ENCODE peak calls at places on chromosomes 1 and 21, in nine cellular contexts. X, I, R, E, S, K, V, B and Z are unnamed samples.

GRCh38 chr1:35768350-35769187 is 1.2 kb downstream of the CLSPN start:
- DNase-seq in X (no peak), I (no peak), R (no peak), E (no peak), S (no peak), K (no peak), V (no peak), B (no peak), Z (peak)

GRCh38 chr1:9494936-9495758 is 44.1 kb upstream of the SLC25A33 start:
- DNase-seq in X (no peak), I (peak), R (no peak), E (peak), S (peak), K (peak), V (peak), B (peak), Z (peak)

GRCh38 chr1:50474859-50475809 is 51.9 kb upstream of the DMRTA2 start:
- DNase-seq in X (no peak), I (no peak), R (no peak), E (no peak), S (no peak), K (no peak), V (no peak), B (no peak), Z (peak)

GRCh38 chr1:248756151-248756550 is 592 bp upstream of the LYPD8 start:
- DNase-seq in X (no peak), I (no peak), R (no peak), E (no peak), S (no peak), K (no peak), V (no peak), B (no peak), Z (no peak)

GRCh38 chr1:182588460-182589396 is at the start of gene RNASEL:
- DNase-seq in X (peak), I (peak), R (peak), E (no peak), S (peak), K (peak), V (peak), B (peak), Z (peak)

GRCh38 chr1:158121604-158122254 is 59.0 kb upstream of the CD1D start:
- DNase-seq in X (no peak), I (peak), R (no peak), E (peak), S (peak), K (no peak), V (no peak), B (peak), Z (peak)

GRCh38 chr1:93615201-93616150 is 66.2 kb downstream of the BCAR3 start:
- DNase-seq in X (peak), I (peak), R (no peak), E (no peak), S (peak), K (no peak), V (no peak), B (peak), Z (peak)

GRCh38 chr1:223393275-223394214 is at the start of gene CCDC185:
- DNase-seq in X (no peak), I (no peak), R (no peak), E (no peak), S (no peak), K (no peak), V (no peak), B (no peak), Z (no peak)

GRCh38 chr1:29969576-29969975 is 733.3 kb downstream of the PTPRU start:
- DNase-seq in X (no peak), I (no peak), R (no peak), E (no peak), S (no peak), K (no peak), V (no peak), B (no peak), Z (no peak)

GRCh38 chr1:27557596-27558340 is 46.2 kb downstream of the AHDC1 start:
- DNase-seq in X (no peak), I (no peak), R (no peak), E (no peak), S (no peak), K (no peak), V (peak), B (no peak), Z (peak)

GRCh38 chr1:38527373-38527966 is 332.1 kb downstream of the RRAGC start:
- DNase-seq in X (no peak), I (peak), R (no peak), E (no peak), S (peak), K (peak), V (no peak), B (peak), Z (peak)

GRCh38 chr1:63753591-63753990 is 20.2 kb upstream of the ROR1 start:
- DNase-seq in X (no peak), I (no peak), R (no peak), E (no peak), S (no peak), K (no peak), V (no peak), B (no peak), Z (no peak)

GRCh38 chr1:210696709-210697108 is 368.0 kb downstream of the HHAT start:
- DNase-seq in X (no peak), I (peak), R (no peak), E (no peak), S (no peak), K (no peak), V (no peak), B (no peak), Z (no peak)

GRCh38 chr21:44966135-44967081 is 26.6 kb downstream of the SLX9 start:
- DNase-seq in X (no peak), I (no peak), R (no peak), E (no peak), S (no peak), K (no peak), V (peak), B (no peak), Z (no peak)

GRCh38 chr1:228490120-228491078 is 3.2 kb downstream of the RNF187 start:
- DNase-seq in X (no peak), I (no peak), R (no peak), E (no peak), S (no peak), K (no peak), V (no peak), B (no peak), Z (peak)

GRCh38 chr1:161872506-161872905 is 106.4 kb downstream of the ATF6 start:
- DNase-seq in X (no peak), I (no peak), R (no peak), E (no peak), S (no peak), K (no peak), V (no peak), B (no peak), Z (peak)

GRCh38 chr1:84442256-84442655 is 36.8 kb upstream of the RPF1 start:
- DNase-seq in X (peak), I (peak), R (no peak), E (peak), S (no peak), K (peak), V (no peak), B (no peak), Z (peak)

GRCh38 chr1:24954631-24955030 is 24.6 kb upstream of the RUNX3 start:
- DNase-seq in X (no peak), I (no peak), R (no peak), E (no peak), S (no peak), K (no peak), V (no peak), B (no peak), Z (no peak)